ENCODE peak calls at places on chromosomes 1 and 21, in eight cellular contexts. O, P, E, X, K, I, V and L are unnamed samples.

GRCh38 chr1:14944471-14944981 is 209.0 kb upstream of the TMEM51 start:
- DNase-seq in E (no peak), O (no peak), P (no peak), I (no peak), K (no peak), X (no peak), V (no peak), L (no peak)

GRCh38 chr1:205356424-205357151 is at the start of gene KLHDC8A:
- DNase-seq in K (no peak), I (no peak), X (no peak), E (peak), V (peak), O (no peak), P (no peak), L (peak)

GRCh38 chr1:185368313-185368712 is 51.3 kb upstream of the IVNS1ABP start:
- DNase-seq in K (no peak), V (no peak), O (no peak), X (no peak), P (no peak), E (no peak), I (no peak), L (no peak)

GRCh38 chr1:66495490-66495889 is 38.5 kb upstream of the SGIP1 start:
- DNase-seq in K (no peak), E (no peak), V (peak), X (no peak), I (no peak), P (no peak), O (no peak), L (no peak)

GRCh38 chr1:241775021-241775420 is 73.0 kb upstream of the EXO1 start:
- DNase-seq in X (no peak), V (no peak), O (no peak), E (no peak), K (no peak), P (no peak), I (no peak), L (no peak)

GRCh38 chr1:221069956-221070355 is 190.7 kb downstream of the HLX start:
- DNase-seq in E (no peak), K (no peak), I (no peak), O (no peak), X (no peak), P (no peak), V (no peak), L (no peak)

GRCh38 chr1:220680085-220680687 is 10.0 kb upstream of the C1orf115 start:
- DNase-seq in I (no peak), O (no peak), X (peak), E (no peak), V (peak), P (no peak), K (no peak), L (peak)

GRCh38 chr1:241688940-241689368 is 36.9 kb downstream of the WDR64 start:
- DNase-seq in E (no peak), I (no peak), X (no peak), O (no peak), V (peak), K (no peak), P (no peak), L (no peak)

GRCh38 chr1:199684686-199685273 is 342.7 kb upstream of the NR5A2 start:
- DNase-seq in X (peak), O (no peak), E (no peak), I (no peak), V (peak), P (no peak), K (no peak), L (peak)

GRCh38 chr1:2527553-2527860 is 1.1 kb upstream of the PANK4 start:
- DNase-seq in E (no peak), I (no peak), V (no peak), O (no peak), P (no peak), K (no peak), X (no peak), L (no peak)

GRCh38 chr1:178932966-178933603 is 62.2 kb upstream of the ANGPTL1 start:
- DNase-seq in E (peak), V (no peak), O (no peak), I (no peak), P (no peak), K (no peak), X (no peak), L (no peak)
- H3K4me3 ChIP-seq in E (no peak), V (no peak), O (no peak), I (no peak), P (no peak), K (no peak), X (no peak), L (no peak)

DNA sequence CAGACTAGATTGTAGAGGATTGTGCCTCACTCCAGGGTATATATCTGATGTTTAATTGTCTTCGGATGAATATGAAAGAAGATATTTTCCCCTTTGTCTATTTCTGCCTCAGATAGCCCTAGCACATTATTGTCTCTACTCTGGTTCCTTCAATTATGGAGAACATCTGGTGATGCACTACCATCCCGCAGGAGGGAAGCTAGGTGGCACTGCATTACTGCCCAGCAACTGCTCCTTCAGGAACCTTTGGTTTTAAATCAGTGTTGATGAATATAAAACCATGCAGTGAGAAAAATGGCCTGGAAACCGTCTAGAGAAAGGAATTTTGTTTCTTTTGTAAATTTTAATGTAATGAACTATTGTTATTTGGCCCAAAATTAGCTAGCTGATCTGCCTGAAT is 68.5 kb downstream of the GPR88 start:
- DNase-seq in P (peak), X (no peak), E (peak), K (no peak), O (no peak), I (peak), V (peak), L (peak)
- TF ChIP-seq CTCF in P (peak), X (peak), E (peak), K (peak), O (peak), I (peak), V (peak), L (no peak)

DNA sequence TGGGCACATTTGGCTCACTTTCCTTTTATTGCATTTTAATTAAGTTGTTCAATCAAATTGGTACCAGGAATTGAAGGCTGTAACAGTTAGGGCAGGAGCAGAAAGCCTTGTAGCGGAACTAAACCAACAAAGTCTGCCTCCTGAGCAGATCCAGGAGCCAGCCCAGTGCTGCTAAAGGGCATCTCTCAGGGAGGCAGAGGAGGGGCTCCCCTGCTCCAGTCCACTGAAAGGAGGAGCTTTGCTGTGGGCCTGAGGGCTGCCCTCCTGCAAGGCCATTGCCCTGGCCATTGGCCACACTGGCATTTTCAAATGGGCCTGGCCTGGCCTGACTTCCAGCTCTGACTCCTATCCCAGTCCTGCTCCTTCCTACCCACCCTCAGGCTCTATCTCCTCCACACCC is 3.7 kb upstream of the TRABD2B start:
- DNase-seq in I (no peak), E (no peak), P (no peak), X (no peak), O (no peak), V (no peak), K (no peak), L (no peak)
- H3K4me3 ChIP-seq in I (no peak), E (no peak), P (no peak), X (no peak), O (no peak), V (no peak), K (no peak), L (no peak)

GRCh38 chr21:36988536-36988935 is 18.0 kb upstream of the RIPPLY3 start:
- DNase-seq in V (no peak), E (no peak), P (no peak), X (no peak), K (no peak), I (no peak), O (no peak), L (no peak)

GRCh38 chr21:36992671-36993070 is 13.8 kb upstream of the RIPPLY3 start:
- DNase-seq in P (no peak), O (no peak), X (no peak), K (no peak), I (no peak), E (no peak), V (no peak), L (no peak)

GRCh38 chr21:36990508-36991205 is 15.8 kb upstream of the RIPPLY3 start:
- DNase-seq in O (no peak), E (no peak), I (no peak), P (no peak), X (no peak), V (no peak), K (no peak), L (no peak)

GRCh38 chr21:36987845-36988244 is 18.7 kb upstream of the RIPPLY3 start:
- DNase-seq in O (no peak), X (no peak), I (no peak), V (no peak), K (no peak), P (no peak), E (no peak), L (no peak)

DNA sequence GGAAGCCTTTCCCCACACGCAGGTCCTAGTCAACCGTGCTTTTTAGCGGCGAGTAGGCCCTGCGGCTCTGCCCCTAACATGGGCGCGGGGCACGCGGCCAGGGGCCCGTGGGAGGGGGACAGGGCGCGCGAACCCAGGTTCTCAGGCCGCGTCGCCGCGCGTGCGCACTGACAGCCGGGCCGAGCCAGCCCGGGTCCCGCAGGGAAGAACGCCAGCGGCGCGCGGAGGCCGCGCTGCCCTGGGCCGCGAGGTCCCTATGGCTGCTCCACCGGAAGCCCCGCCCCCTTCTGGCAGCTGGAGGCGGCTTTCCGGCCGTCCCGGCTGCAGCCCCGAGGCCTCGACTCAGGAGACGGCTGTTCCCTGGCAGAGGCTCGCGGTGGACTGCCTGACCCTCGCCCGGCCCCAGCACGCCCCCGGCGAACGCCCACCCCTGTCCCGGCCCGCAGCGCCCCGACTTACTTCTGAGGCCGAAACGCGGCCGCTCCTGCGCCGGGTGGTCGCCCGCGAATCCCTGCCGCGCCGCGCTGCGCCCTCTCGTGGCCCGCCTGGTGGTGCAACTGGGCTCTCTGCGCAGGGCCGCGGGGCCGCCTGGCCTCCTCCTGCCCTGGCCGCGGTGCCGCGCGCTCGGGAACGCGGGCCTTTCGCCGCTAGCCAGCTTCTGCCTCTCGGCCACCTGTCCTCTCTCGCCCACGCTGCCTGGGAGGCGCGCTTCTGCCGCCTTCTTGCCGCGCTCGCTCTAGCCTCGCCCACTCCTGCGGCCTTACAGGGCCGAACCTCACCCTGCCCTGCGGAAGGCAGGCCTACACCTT is 16.6 kb upstream of the RIPPLY3 start:
- DNase-seq in P (peak), K (peak), E (peak), X (peak), I (peak), V (peak), O (peak), L (peak)
- TF ChIP-seq CTCF in P (peak), K (peak), E (peak), X (peak), I (peak), V (peak), O (peak), L (peak)

DNA sequence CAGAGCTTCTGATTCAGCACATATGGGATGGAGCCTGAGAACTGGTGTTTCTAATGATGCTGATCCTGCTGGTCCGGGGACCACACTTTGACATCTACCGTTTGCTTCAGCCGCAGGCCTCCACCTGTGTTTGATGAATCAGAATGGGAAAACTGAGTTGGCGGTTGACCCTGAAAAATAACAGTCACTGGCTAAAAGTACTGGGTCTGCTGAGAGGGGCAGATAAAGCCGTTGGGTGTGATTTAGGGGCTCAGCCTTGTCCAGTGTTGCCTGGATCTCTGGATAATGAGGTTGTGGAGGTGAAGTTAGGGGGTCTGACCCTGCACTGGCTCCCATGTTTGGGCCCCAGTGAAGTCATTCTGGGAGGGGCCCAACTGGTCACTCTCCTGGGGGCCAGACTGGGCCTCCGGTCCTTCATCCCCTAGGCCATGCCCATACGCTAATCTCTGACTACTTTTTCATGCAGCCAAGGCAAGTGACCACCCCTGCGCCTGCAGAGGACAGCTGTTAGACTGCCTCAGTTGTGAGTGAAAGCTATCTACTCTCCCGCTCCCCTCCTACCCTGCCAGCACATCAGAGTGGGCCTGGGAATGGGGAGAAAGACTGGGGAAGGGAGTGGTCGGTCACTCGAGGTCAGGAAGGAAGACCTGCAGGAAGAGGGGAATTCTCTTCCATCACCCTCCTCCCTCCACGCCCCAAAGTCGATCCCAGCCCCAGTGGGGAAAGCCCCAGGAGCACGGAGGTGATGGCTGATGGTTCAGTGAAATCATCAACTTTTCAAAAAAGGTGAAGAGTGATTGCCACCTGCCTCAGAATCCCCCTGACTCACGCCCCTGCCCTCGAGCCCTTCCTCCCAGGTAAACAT is 27.7 kb downstream of the VASH2 start:
- DNase-seq in E (no peak), O (no peak), X (no peak), P (no peak), I (no peak), K (no peak), V (no peak), L (no peak)
- H3K4me3 ChIP-seq in E (no peak), O (no peak), X (no peak), P (no peak), I (no peak), K (no peak), V (no peak), L (no peak)

GRCh38 chr1:71582673-71583072 is 501.8 kb upstream of the ZRANB2 start:
- DNase-seq in E (no peak), P (no peak), K (no peak), O (no peak), X (no peak), I (no peak), V (no peak), L (no peak)

GRCh38 chr1:71586030-71586429 is 505.2 kb upstream of the ZRANB2 start:
- DNase-seq in K (no peak), X (no peak), V (no peak), E (no peak), P (no peak), O (no peak), I (no peak), L (no peak)

GRCh38 chr1:71592646-71593274 is 511.9 kb upstream of the ZRANB2 start:
- DNase-seq in O (no peak), I (no peak), K (no peak), V (peak), P (no peak), X (no peak), E (no peak), L (no peak)

GRCh38 chr1:71589005-71589404 is 508.2 kb upstream of the ZRANB2 start:
- DNase-seq in X (no peak), E (no peak), V (no peak), O (no peak), P (no peak), I (no peak), K (no peak), L (no peak)

DNA sequence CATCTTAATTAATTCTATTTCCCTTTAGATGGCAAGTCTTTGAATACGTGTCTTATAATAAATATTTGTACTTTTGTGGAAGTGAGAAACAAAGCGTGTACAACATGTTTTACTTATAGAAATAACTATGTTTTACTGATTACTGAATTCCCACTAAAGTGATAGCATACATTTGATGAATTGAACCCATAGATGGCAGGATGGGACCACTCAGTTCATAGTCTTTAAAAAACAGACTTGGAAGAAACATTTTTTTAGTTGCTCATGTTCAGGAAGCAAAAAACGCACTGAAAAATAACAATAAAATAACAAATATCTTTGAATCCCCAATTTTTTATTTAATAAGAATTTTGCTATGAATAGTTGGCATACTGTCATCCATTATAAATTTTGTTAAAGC is 507.1 kb upstream of the ZRANB2 start:
- DNase-seq in K (no peak), X (no peak), E (no peak), I (no peak), O (no peak), P (no peak), V (peak), L (no peak)
- TF ChIP-seq CTCF in K (no peak), X (no peak), E (no peak), I (no peak), O (no peak), P (peak), V (peak), L (no peak)

GRCh38 chr21:33244781-33245105 is 15.0 kb downstream of the IFNAR2 start:
- DNase-seq in O (no peak), K (no peak), E (no peak), V (no peak), X (no peak), P (no peak), I (no peak), L (no peak)

GRCh38 chr21:33246506-33246905 is 16.8 kb downstream of the IFNAR2 start:
- DNase-seq in E (no peak), K (no peak), O (no peak), X (no peak), V (no peak), I (no peak), P (no peak), L (no peak)

GRCh38 chr21:33245289-33245918 is 15.7 kb downstream of the IFNAR2 start:
- DNase-seq in V (no peak), K (no peak), X (no peak), E (no peak), O (no peak), I (no peak), P (no peak), L (no peak)

GRCh38 chr21:33241846-33242245 is 12.1 kb downstream of the IFNAR2 start:
- DNase-seq in O (no peak), V (no peak), K (no peak), P (no peak), I (no peak), X (no peak), E (no peak), L (no peak)

DNA sequence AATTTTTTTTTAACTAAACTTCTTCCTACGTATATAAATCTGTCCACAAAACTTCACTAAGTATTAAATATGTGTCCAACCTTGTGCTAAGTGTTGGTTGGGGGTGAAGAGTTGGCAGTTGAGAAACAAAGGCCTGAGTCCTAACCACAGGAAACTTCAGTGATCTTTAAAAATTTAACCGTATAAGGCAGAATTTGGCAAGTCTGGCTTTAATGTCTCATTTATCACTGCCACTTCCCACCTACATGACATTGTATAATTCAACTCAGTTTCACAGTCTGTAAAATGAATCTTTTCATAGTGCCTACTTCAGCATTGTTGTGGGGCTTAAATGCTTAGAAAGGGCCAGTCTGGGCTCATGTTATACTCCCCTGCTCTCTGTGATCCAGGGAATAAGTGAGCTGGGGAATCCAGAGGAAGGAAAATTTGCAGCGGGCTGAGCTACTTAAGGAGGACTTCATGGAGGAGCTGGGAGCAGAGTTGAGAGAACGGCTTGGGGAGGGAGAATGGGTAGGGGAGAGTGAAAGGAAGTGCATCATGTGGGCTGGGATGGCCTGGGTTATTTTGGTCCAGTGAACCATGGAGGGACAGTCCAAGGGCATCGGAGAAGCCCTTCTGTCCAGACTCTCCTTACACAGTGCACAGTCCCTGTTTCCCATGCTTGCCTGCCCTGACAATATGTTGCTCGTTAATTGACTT is 14.5 kb downstream of the IFNAR2 start:
- DNase-seq in I (no peak), V (no peak), K (no peak), X (no peak), P (no peak), O (no peak), E (no peak), L (no peak)
- H3K4me3 ChIP-seq in I (no peak), V (no peak), K (no peak), X (no peak), P (no peak), O (no peak), E (no peak), L (no peak)